ENCODE peak calls at places on chromosomes 3 and 15, in eight cellular contexts. U is heart right ventricle; K is choroid plexus epithelial cell; E is skeletal muscle cell; X is effector CD4-positive, alpha-beta T cell; G is NCI-H2081; O is RWPE2; T is stimulated activated CD4-positive, alpha-beta T cell treated with anti-CD3 and anti-CD28 coated beads, Interleukin-12 subunit alpha, Interleukin-12 subunit beta, amount 100 ng/mL, for 4 hours. R is an unnamed sample.

GRCh38 chr15:25905140-25905539 is 42.0 kb upstream of the ATP10A start:
- DNase-seq in U (no peak), K (peak), E (peak), X (no peak), G (no peak), O (peak), T (peak), R (peak)

GRCh38 chr3:104005815-104006214 is 1360.9 kb upstream of the ALCAM start:
- DNase-seq in U (no peak), K (peak), E (no peak), X (no peak), G (no peak), O (no peak), T (no peak), R (no peak)

GRCh38 chr3:77686560-77686959 is 646.7 kb downstream of the ROBO2 start:
- DNase-seq in U (no peak), K (peak), E (no peak), X (no peak), G (no peak), O (no peak), T (no peak), R (no peak)

GRCh38 chr3:143328459-143328858 is 208.9 kb downstream of the CHST2 start:
- DNase-seq in U (no peak), K (peak), E (no peak), X (no peak), G (no peak), O (no peak), T (no peak), R (no peak)

GRCh38 chr3:102006812-102007485 is 157.6 kb downstream of the NFKBIZ start:
- DNase-seq in U (peak), K (peak), E (peak), X (no peak), G (no peak), O (no peak), T (no peak), R (no peak)

GRCh38 chr3:23696842-23697241 is 108.9 kb upstream of the UBE2E1 start:
- DNase-seq in U (no peak), K (peak), E (peak), X (no peak), G (peak), O (no peak), T (no peak), R (no peak)

GRCh38 chr15:28984421-28985375 is 98.9 kb downstream of the APBA2 start:
- DNase-seq in U (no peak), K (peak), E (no peak), X (no peak), G (no peak), O (no peak), T (no peak), R (no peak)

GRCh38 chr3:173617490-173617889 is 219.9 kb downstream of the NLGN1 start:
- DNase-seq in U (peak), K (no peak), E (no peak), X (no peak), G (peak), O (no peak), T (no peak), R (no peak)

GRCh38 chr15:70424937-70425411 is 327.3 kb upstream of the TLE3 start:
- DNase-seq in U (no peak), K (no peak), E (no peak), X (no peak), G (no peak), O (no peak), T (no peak), R (no peak)

GRCh38 chr3:69032137-69032536 is 18.7 kb upstream of the EOGT start:
- DNase-seq in U (no peak), K (peak), E (no peak), X (no peak), G (no peak), O (no peak), T (no peak), R (no peak)

GRCh38 chr3:77468408-77469045 is 428.6 kb downstream of the ROBO2 start:
- DNase-seq in U (no peak), K (no peak), E (no peak), X (no peak), G (peak), O (no peak), T (no peak), R (no peak)

R was measured in NK-92 treated with Interleukin-12 subunit alpha and Interleukin-12 subunit beta, amount 100 ng/mL, for 24 hours.